ENCODE peak calls at places on chromosomes 12 and 14, in ten cellular contexts. I is H9, A is Peyer's patch, C is PC-3, W is heart right ventricle, P is ovary, L is lung, H is transverse colon, U is endodermal cell, M is OCI-LY7. K is an unnamed sample.

GRCh38 chr12:28209782-28210181 is 19.5 kb downstream of the CCDC91 start:
- DNase-seq in W (no peak), A (no peak), U (no peak), I (no peak), C (peak; percentile 43), P (no peak), L (no peak), H (no peak), M (peak; percentile 36), K (no peak)

GRCh38 chr12:53954694-53955035 is at the start of gene HOXC12:
- DNase-seq in W (no peak), U (no peak), A (no peak), C (no peak), P (no peak), M (no peak), I (no peak), L (no peak), H (no peak), K (no peak)

GRCh38 chr12:64457036-64457435 is 5.1 kb downstream of the TBK1 start:
- DNase-seq in P (no peak), M (no peak), U (no peak), I (no peak), L (no peak), W (no peak), C (no peak), H (no peak), A (no peak), K (no peak)

GRCh38 chr12:49808686-49809368 is 19.4 kb downstream of the NCKAP5L start:
- DNase-seq in M (no peak), L (no peak), U (peak; percentile 55), H (no peak), W (peak; percentile 59), P (peak; percentile 65), A (no peak), I (no peak), C (no peak), K (no peak)

GRCh38 chr12:49698619-49699545 is 8.3 kb downstream of the FMNL3 start:
- DNase-seq in H (peak; percentile 21), P (no peak), I (peak; percentile 88), A (peak; percentile 73), L (no peak), C (peak; percentile 19), W (peak; percentile 61), U (peak; percentile 89), M (peak; percentile 88), K (no peak)

GRCh38 chr12:16359512-16360491 is 12.4 kb downstream of the MGST1 start:
- DNase-seq in U (peak; percentile 96), C (peak; percentile 62), L (no peak), W (peak; percentile 26), I (peak; percentile 81), H (peak; percentile 64), P (no peak), M (peak; percentile 72), A (peak; percentile 79), K (peak; percentile 29)

GRCh38 chr14:90678420-90678819 is 137.8 kb downstream of the TTC7B start:
- DNase-seq in I (no peak), L (no peak), M (no peak), U (no peak), H (no peak), A (no peak), W (no peak), P (no peak), C (no peak), K (no peak)

GRCh38 chr12:123991402-123991951 is 18.5 kb downstream of the ZNF664 start:
- DNase-seq in M (no peak), A (peak; percentile 73), W (no peak), L (no peak), C (no peak), H (no peak), U (no peak), I (no peak), P (no peak), K (no peak)

GRCh38 chr12:67046062-67046461 is 223.1 kb upstream of the CAND1 start:
- DNase-seq in A (no peak), M (no peak), I (no peak), C (no peak), P (no peak), W (no peak), H (no peak), U (no peak), L (no peak), K (no peak)

GRCh38 chr14:103545219-103545914 is 16.4 kb downstream of the TRMT61A start:
- DNase-seq in U (no peak), L (no peak), W (no peak), A (no peak), H (no peak), I (no peak), C (no peak), M (no peak), P (peak; percentile 42), K (no peak)

GRCh38 chr14:58607571-58608317 is 30.0 kb upstream of the DACT1 start:
- DNase-seq in I (no peak), A (no peak), L (no peak), H (no peak), C (peak; percentile 84), U (no peak), P (no peak), M (no peak), W (no peak), K (no peak)

GRCh38 chr14:93959239-93960107 is 16.9 kb downstream of the ASB2 start:
- DNase-seq in W (peak; percentile 49), C (peak; percentile 95), P (no peak), M (peak; percentile 87), A (peak; percentile 94), U (peak; percentile 86), L (peak; percentile 64), I (peak; percentile 83), H (peak; percentile 84), K (peak; percentile 45)

GRCh38 chr14:77208266-77208978 is 26.8 kb downstream of the TMEM63C start:
- DNase-seq in H (peak; percentile 64), U (peak; percentile 97), M (peak; percentile 33), A (peak; percentile 74), L (peak; percentile 77), P (peak; percentile 78), I (peak; percentile 87), C (peak; percentile 87), W (peak; percentile 70), K (peak; percentile 60)

GRCh38 chr14:50038398-50039119 is 77.8 kb downstream of the VCPKMT start:
- DNase-seq in H (no peak), W (no peak), U (peak; percentile 52), A (no peak), C (peak; percentile 98), I (no peak), L (peak; percentile 42), M (no peak), P (no peak), K (no peak)

GRCh38 chr12:94557896-94558295 is 92.5 kb downstream of the TMCC3 start:
- DNase-seq in C (no peak), M (no peak), H (peak; percentile 33), U (no peak), A (peak; percentile 44), W (no peak), P (no peak), L (no peak), I (peak; percentile 2), K (no peak)

GRCh38 chr12:32918890-32919791 is 22.6 kb upstream of the PKP2 start:
- DNase-seq in C (peak; percentile 72), P (no peak), A (no peak), I (no peak), M (peak; percentile 11), W (peak; percentile 9), H (no peak), L (no peak), U (peak; percentile 63), K (no peak)

GRCh38 chr12:92021665-92022033 is 124.0 kb downstream of the BTG1 start:
- DNase-seq in M (no peak), W (no peak), H (no peak), A (no peak), U (peak; percentile 85), I (peak; percentile 83), L (no peak), C (peak; percentile 7), P (no peak), K (no peak)

GRCh38 chr12:99111600-99111999 is 466.5 kb downstream of the APAF1 start:
- DNase-seq in M (no peak), H (no peak), U (no peak), A (no peak), W (no peak), P (no peak), C (peak; percentile 11), I (no peak), L (no peak), K (no peak)

DNA sequence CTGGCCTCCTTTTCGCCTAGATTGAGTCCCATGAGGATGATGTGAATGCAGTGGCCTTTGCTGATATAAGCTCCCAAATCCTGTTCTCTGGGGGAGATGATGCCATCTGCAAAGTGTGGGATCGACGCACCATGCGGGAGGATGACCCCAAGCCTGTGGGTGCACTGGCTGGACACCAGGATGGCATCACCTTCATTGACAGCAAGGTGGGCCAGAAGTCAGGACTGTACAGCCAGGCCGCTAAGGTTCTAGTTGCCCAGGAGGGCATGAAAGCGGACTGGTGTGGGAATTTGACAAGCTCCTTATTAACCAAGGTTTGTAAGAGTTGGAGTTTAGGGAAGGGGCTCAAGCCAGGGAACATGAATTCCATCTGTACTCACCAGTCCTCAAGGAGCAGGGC is 4.9 kb upstream of the NRL start:
- DNase-seq in C (no peak), L (no peak), H (no peak), P (peak; percentile 22), M (no peak), W (no peak), A (no peak), I (no peak), U (no peak), K (no peak)
- H3K9me3 ChIP-seq in C (no peaks in the 10 kb centered on the region), L (no peaks in the 10 kb centered on the region), H (no peaks in the 10 kb centered on the region), P (no peaks in the 10 kb centered on the region), M (no peaks in the 10 kb centered on the region), W (no peaks in the 10 kb centered on the region), A (no peaks in the 10 kb centered on the region), I (no peaks in the 10 kb centered on the region), U (no peaks in the 10 kb centered on the region), K (no peaks in the 10 kb centered on the region)

DNA sequence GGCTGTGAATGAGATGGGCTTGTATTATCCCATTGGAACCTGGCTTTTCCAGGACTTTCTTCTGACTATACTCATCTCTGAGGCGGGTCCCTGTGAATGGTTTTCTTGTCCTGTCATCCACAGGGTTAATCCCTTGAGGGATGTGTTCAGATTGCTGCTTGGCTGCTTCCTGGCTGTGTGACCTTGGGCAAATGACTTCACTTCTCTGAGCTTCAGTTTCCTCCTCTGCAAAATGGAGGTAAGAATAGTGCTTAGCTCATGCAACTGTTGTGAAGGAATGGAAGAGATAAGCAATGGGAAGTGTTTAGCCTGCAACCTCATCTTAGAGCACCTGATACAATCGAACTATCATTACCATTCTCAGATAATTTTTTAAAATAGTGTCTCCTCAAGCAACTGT is 32.1 kb upstream of the PPP1CC start:
- DNase-seq in M (no peak), U (no peak), I (no peak), A (no peak), C (no peak), H (no peak), W (no peak), L (no peak), P (no peak), K (no peak)
- H3K9me3 ChIP-seq in M (peaks cover 10% of the 10 kb centered on the region), U (peaks cover 27% of the 10 kb centered on the region), I (no peaks in the 10 kb centered on the region), A (no peaks in the 10 kb centered on the region), C (no peaks in the 10 kb centered on the region), H (no peaks in the 10 kb centered on the region), W (no peaks in the 10 kb centered on the region), L (no peaks in the 10 kb centered on the region), P (no peaks in the 10 kb centered on the region), K (no peaks in the 10 kb centered on the region)

GRCh38 chr12:34379142-34379541 is 356.8 kb downstream of the ALG10 start:
- DNase-seq in U (no peak), M (no peak), H (no peak), I (no peak), C (no peak), P (no peak), W (no peak), A (no peak), L (no peak), K (no peak)
- H3K9me3 ChIP-seq in U (peaks cover 28% of the 10 kb centered on the region), M (no peaks in the 10 kb centered on the region), H (peaks cover 51% of the 10 kb centered on the region), I (peaks cover 95% of the 10 kb centered on the region), C (no peaks in the 10 kb centered on the region), P (no peaks in the 10 kb centered on the region), W (no peaks in the 10 kb centered on the region), A (no peaks in the 10 kb centered on the region), L (no peaks in the 10 kb centered on the region), K (no peaks in the 10 kb centered on the region)

GRCh38 chr12:17438141-17438540 is 651.9 kb downstream of the RERGL start:
- DNase-seq in W (no peak), P (no peak), C (no peak), A (no peak), L (no peak), M (no peak), I (no peak), H (no peak), U (no peak), K (no peak)
- H3K9me3 ChIP-seq in W (peaks cover 15% of the 10 kb centered on the region), P (no peaks in the 10 kb centered on the region), C (no peaks in the 10 kb centered on the region), A (no peaks in the 10 kb centered on the region), L (no peaks in the 10 kb centered on the region), M (peaks cover 6% of the 10 kb centered on the region), I (no peaks in the 10 kb centered on the region), H (no peaks in the 10 kb centered on the region), U (peaks cover 21% of the 10 kb centered on the region), K (no peaks in the 10 kb centered on the region)